ENCODE peak calls at places on chromosomes 4 and X, in seven cellular contexts. One of them, this sample, is unnamed.

GRCh38 chr4:38704755-38705154 is 40.8 kb downstream of the KLF3 start:
- ATAC-seq in natural killer cell: no peak
- ATAC-seq in gastroesophageal sphincter: no peak
- ATAC-seq in activated T-helper 17 cell treated with anti-CD3 and anti-CD28 coated beads, Interleukin-2, amount 50 U/mL, for 72 hours: no peak
- ATAC-seq in pancreas: no peak
- ATAC-seq in CD4-positive, CD25-positive, alpha-beta regulatory T cell: no peak
- ATAC-seq in upper lobe of right lung: no peak
- ATAC-seq in this sample: no peak

GRCh38 chr4:96598465-96598864 is 758.6 kb downstream of the PDHA2 start:
- ATAC-seq in natural killer cell: no peak
- ATAC-seq in gastroesophageal sphincter: no peak
- ATAC-seq in activated T-helper 17 cell treated with anti-CD3 and anti-CD28 coated beads, Interleukin-2, amount 50 U/mL, for 72 hours: no peak
- ATAC-seq in pancreas: peak
- ATAC-seq in CD4-positive, CD25-positive, alpha-beta regulatory T cell: no peak
- ATAC-seq in upper lobe of right lung: no peak
- ATAC-seq in this sample: no peak

GRCh38 chrX:95505721-95506120 is 1178.9 kb upstream of the DIAPH2 start:
- ATAC-seq in natural killer cell: no peak
- ATAC-seq in gastroesophageal sphincter: no peak
- ATAC-seq in activated T-helper 17 cell treated with anti-CD3 and anti-CD28 coated beads, Interleukin-2, amount 50 U/mL, for 72 hours: no peak
- ATAC-seq in pancreas: no peak
- ATAC-seq in CD4-positive, CD25-positive, alpha-beta regulatory T cell: no peak
- ATAC-seq in upper lobe of right lung: no peak
- ATAC-seq in this sample: no peak

GRCh38 chr4:69075061-69075792 is 21.0 kb upstream of the UGT2B7 start:
- ATAC-seq in natural killer cell: no peak
- ATAC-seq in gastroesophageal sphincter: no peak
- ATAC-seq in activated T-helper 17 cell treated with anti-CD3 and anti-CD28 coated beads, Interleukin-2, amount 50 U/mL, for 72 hours: no peak
- ATAC-seq in pancreas: no peak
- ATAC-seq in CD4-positive, CD25-positive, alpha-beta regulatory T cell: no peak
- ATAC-seq in upper lobe of right lung: no peak
- ATAC-seq in this sample: no peak

GRCh38 chr4:71553605-71554004 is 214.8 kb downstream of the SLC4A4 start:
- ATAC-seq in natural killer cell: peak
- ATAC-seq in gastroesophageal sphincter: no peak
- ATAC-seq in activated T-helper 17 cell treated with anti-CD3 and anti-CD28 coated beads, Interleukin-2, amount 50 U/mL, for 72 hours: no peak
- ATAC-seq in pancreas: no peak
- ATAC-seq in CD4-positive, CD25-positive, alpha-beta regulatory T cell: no peak
- ATAC-seq in upper lobe of right lung: peak
- ATAC-seq in this sample: peak

GRCh38 chr4:172996571-172997216 is 171.9 kb upstream of the GALNT7 start:
- ATAC-seq in natural killer cell: no peak
- ATAC-seq in gastroesophageal sphincter: no peak
- ATAC-seq in activated T-helper 17 cell treated with anti-CD3 and anti-CD28 coated beads, Interleukin-2, amount 50 U/mL, for 72 hours: peak
- ATAC-seq in pancreas: no peak
- ATAC-seq in CD4-positive, CD25-positive, alpha-beta regulatory T cell: no peak
- ATAC-seq in upper lobe of right lung: no peak
- ATAC-seq in this sample: peak

GRCh38 chrX:138345801-138346200 is 365.7 kb downstream of the FGF13 start:
- ATAC-seq in natural killer cell: no peak
- ATAC-seq in gastroesophageal sphincter: no peak
- ATAC-seq in activated T-helper 17 cell treated with anti-CD3 and anti-CD28 coated beads, Interleukin-2, amount 50 U/mL, for 72 hours: peak
- ATAC-seq in pancreas: no peak
- ATAC-seq in CD4-positive, CD25-positive, alpha-beta regulatory T cell: no peak
- ATAC-seq in upper lobe of right lung: no peak
- ATAC-seq in this sample: no peak

GRCh38 chrX:153365670-153366069 is 31.7 kb downstream of the ZNF275 start:
- ATAC-seq in natural killer cell: no peak
- ATAC-seq in gastroesophageal sphincter: no peak
- ATAC-seq in activated T-helper 17 cell treated with anti-CD3 and anti-CD28 coated beads, Interleukin-2, amount 50 U/mL, for 72 hours: peak
- ATAC-seq in pancreas: no peak
- ATAC-seq in CD4-positive, CD25-positive, alpha-beta regulatory T cell: no peak
- ATAC-seq in upper lobe of right lung: no peak
- ATAC-seq in this sample: no peak

GRCh38 chrX:115898382-115899001 is 272.1 kb upstream of the AGTR2 start:
- ATAC-seq in natural killer cell: no peak
- ATAC-seq in gastroesophageal sphincter: peak
- ATAC-seq in activated T-helper 17 cell treated with anti-CD3 and anti-CD28 coated beads, Interleukin-2, amount 50 U/mL, for 72 hours: no peak
- ATAC-seq in pancreas: peak
- ATAC-seq in CD4-positive, CD25-positive, alpha-beta regulatory T cell: no peak
- ATAC-seq in upper lobe of right lung: no peak
- ATAC-seq in this sample: peak

GRCh38 chr4:105509714-105510113 is 35.9 kb upstream of the PPA2 start:
- ATAC-seq in natural killer cell: no peak
- ATAC-seq in gastroesophageal sphincter: no peak
- ATAC-seq in activated T-helper 17 cell treated with anti-CD3 and anti-CD28 coated beads, Interleukin-2, amount 50 U/mL, for 72 hours: no peak
- ATAC-seq in pancreas: no peak
- ATAC-seq in CD4-positive, CD25-positive, alpha-beta regulatory T cell: no peak
- ATAC-seq in upper lobe of right lung: no peak
- ATAC-seq in this sample: no peak

GRCh38 chr4:113591982-113592381 is 169.6 kb downstream of the CAMK2D start:
- ATAC-seq in natural killer cell: no peak
- ATAC-seq in gastroesophageal sphincter: no peak
- ATAC-seq in activated T-helper 17 cell treated with anti-CD3 and anti-CD28 coated beads, Interleukin-2, amount 50 U/mL, for 72 hours: no peak
- ATAC-seq in pancreas: no peak
- ATAC-seq in CD4-positive, CD25-positive, alpha-beta regulatory T cell: no peak
- ATAC-seq in upper lobe of right lung: peak
- ATAC-seq in this sample: no peak